ENCODE peak calls at places on chromosomes 13 and 19, in seven cellular contexts. One of them, this sample, is unnamed.

GRCh38 chr19:30512748-30513389 is 140.7 kb downstream of the ZNF536 start:
- DNase-seq in caudate nucleus: no peak
- DNase-seq in AG04450: no peak
- DNase-seq in HEK293T: no peak
- DNase-seq in NCI-H1436: peak
- DNase-seq in skeletal muscle cell: peak
- DNase-seq in GM23338: no peak
- DNase-seq in this sample: no peak

GRCh38 chr19:12778020-12778904 is 2.9 kb upstream of the HOOK2 start:
- DNase-seq in caudate nucleus: peak
- DNase-seq in AG04450: no peak
- DNase-seq in HEK293T: no peak
- DNase-seq in NCI-H1436: peak
- DNase-seq in skeletal muscle cell: no peak
- DNase-seq in GM23338: peak
- DNase-seq in this sample: peak

GRCh38 chr13:98972627-98973026 is 5.2 kb downstream of the DOCK9 start:
- DNase-seq in caudate nucleus: no peak
- DNase-seq in AG04450: no peak
- DNase-seq in HEK293T: no peak
- DNase-seq in NCI-H1436: no peak
- DNase-seq in skeletal muscle cell: no peak
- DNase-seq in GM23338: no peak
- DNase-seq in this sample: no peak

GRCh38 chr13:38954844-38955243 is 35.8 kb downstream of the STOML3 start:
- DNase-seq in caudate nucleus: no peak
- DNase-seq in AG04450: no peak
- DNase-seq in HEK293T: no peak
- DNase-seq in NCI-H1436: no peak
- DNase-seq in skeletal muscle cell: no peak
- DNase-seq in GM23338: no peak
- DNase-seq in this sample: no peak

GRCh38 chr19:29245221-29245620 is 32.3 kb upstream of the UQCRFS1 start:
- DNase-seq in caudate nucleus: no peak
- DNase-seq in AG04450: no peak
- DNase-seq in HEK293T: no peak
- DNase-seq in NCI-H1436: no peak
- DNase-seq in skeletal muscle cell: no peak
- DNase-seq in GM23338: no peak
- DNase-seq in this sample: no peak

GRCh38 chr13:51644649-51645048 is 60.4 kb downstream of the WDFY2 start:
- DNase-seq in caudate nucleus: no peak
- DNase-seq in AG04450: no peak
- DNase-seq in HEK293T: no peak
- DNase-seq in NCI-H1436: no peak
- DNase-seq in skeletal muscle cell: no peak
- DNase-seq in GM23338: no peak
- DNase-seq in this sample: no peak

GRCh38 chr19:39677931-39678889 is 22.5 kb downstream of the LGALS16 start:
- DNase-seq in caudate nucleus: no peak
- DNase-seq in AG04450: no peak
- DNase-seq in HEK293T: no peak
- DNase-seq in NCI-H1436: no peak
- DNase-seq in skeletal muscle cell: no peak
- DNase-seq in GM23338: no peak
- DNase-seq in this sample: no peak

GRCh38 chr19:56538761-56539263 is at the start of gene ZFP28:
- DNase-seq in caudate nucleus: peak
- DNase-seq in AG04450: no peak
- DNase-seq in HEK293T: peak
- DNase-seq in NCI-H1436: peak
- DNase-seq in skeletal muscle cell: no peak
- DNase-seq in GM23338: peak
- DNase-seq in this sample: peak

GRCh38 chr13:60970736-60971135 is 444.9 kb downstream of the PCDH20 start:
- DNase-seq in caudate nucleus: no peak
- DNase-seq in AG04450: no peak
- DNase-seq in HEK293T: no peak
- DNase-seq in NCI-H1436: no peak
- DNase-seq in skeletal muscle cell: no peak
- DNase-seq in GM23338: no peak
- DNase-seq in this sample: no peak